ENCODE peak calls at places on chromosomes 5 and 9, in seven cellular contexts. One of them, this sample, is unnamed.

GRCh38 chr9:125889122-125889523 is 141.9 kb downstream of the PBX3 start:
- DNase-seq in osteocyte: no peak
- DNase-seq in WERI-Rb-1: peak
- DNase-seq in GM20000: peak
- DNase-seq in neural progenitor cell: peak
- DNase-seq in ovary: peak
- DNase-seq in AG10803: peak
- DNase-seq in this sample: peak

GRCh38 chr9:1057910-1058309 is 7.8 kb downstream of the DMRT2 start:
- DNase-seq in ovary: no peak
- DNase-seq in WERI-Rb-1: no peak
- DNase-seq in osteocyte: no peak
- DNase-seq in neural progenitor cell: no peak
- DNase-seq in AG10803: peak
- DNase-seq in GM20000: no peak
- DNase-seq in this sample: no peak

GRCh38 chr5:179224741-179225140 is 120.5 kb downstream of the ADAMTS2 start:
- DNase-seq in osteocyte: peak
- DNase-seq in AG10803: no peak
- DNase-seq in WERI-Rb-1: no peak
- DNase-seq in ovary: no peak
- DNase-seq in GM20000: no peak
- DNase-seq in neural progenitor cell: no peak
- DNase-seq in this sample: no peak

GRCh38 chr5:37133939-37134338 is 115.2 kb downstream of the CPLANE1 start:
- DNase-seq in neural progenitor cell: no peak
- DNase-seq in GM20000: no peak
- DNase-seq in AG10803: peak
- DNase-seq in ovary: no peak
- DNase-seq in WERI-Rb-1: no peak
- DNase-seq in osteocyte: no peak
- DNase-seq in this sample: no peak

GRCh38 chr9:137534256-137535119 is 15.7 kb downstream of the PNPLA7 start:
- DNase-seq in osteocyte: no peak
- DNase-seq in ovary: no peak
- DNase-seq in neural progenitor cell: peak
- DNase-seq in WERI-Rb-1: peak
- DNase-seq in AG10803: peak
- DNase-seq in GM20000: peak
- DNase-seq in this sample: peak

GRCh38 chr9:801399-802071 is 40.0 kb upstream of the DMRT1 start:
- DNase-seq in neural progenitor cell: no peak
- DNase-seq in WERI-Rb-1: no peak
- DNase-seq in osteocyte: no peak
- DNase-seq in ovary: no peak
- DNase-seq in AG10803: peak
- DNase-seq in GM20000: no peak
- DNase-seq in this sample: no peak

GRCh38 chr5:171628344-171628743 is 157.3 kb upstream of the SMIM23 start:
- DNase-seq in WERI-Rb-1: no peak
- DNase-seq in osteocyte: peak
- DNase-seq in AG10803: peak
- DNase-seq in ovary: no peak
- DNase-seq in GM20000: no peak
- DNase-seq in neural progenitor cell: no peak
- DNase-seq in this sample: no peak

GRCh38 chr9:121059998-121060636 is 10.0 kb upstream of the C5 start:
- DNase-seq in ovary: no peak
- DNase-seq in neural progenitor cell: peak
- DNase-seq in osteocyte: no peak
- DNase-seq in GM20000: peak
- DNase-seq in WERI-Rb-1: peak
- DNase-seq in AG10803: peak
- DNase-seq in this sample: peak

GRCh38 chr5:74673011-74673790 is 11.8 kb upstream of the HEXB start:
- DNase-seq in osteocyte: no peak
- DNase-seq in neural progenitor cell: peak
- DNase-seq in WERI-Rb-1: peak
- DNase-seq in AG10803: peak
- DNase-seq in ovary: no peak
- DNase-seq in GM20000: no peak
- DNase-seq in this sample: no peak

GRCh38 chr5:62578540-62578939 is at the start of gene LRRC70:
- DNase-seq in AG10803: peak
- DNase-seq in osteocyte: no peak
- DNase-seq in WERI-Rb-1: no peak
- DNase-seq in neural progenitor cell: peak
- DNase-seq in ovary: no peak
- DNase-seq in GM20000: peak
- DNase-seq in this sample: no peak

GRCh38 chr5:29079771-29080170 is 2041.4 kb upstream of the CDH9 start:
- DNase-seq in GM20000: no peak
- DNase-seq in AG10803: no peak
- DNase-seq in ovary: no peak
- DNase-seq in osteocyte: no peak
- DNase-seq in WERI-Rb-1: peak
- DNase-seq in neural progenitor cell: peak
- DNase-seq in this sample: no peak
- TF ChIP-seq CTCF in GM20000: no peak
- TF ChIP-seq CTCF in AG10803: no peak
- TF ChIP-seq CTCF in ovary: no peak
- TF ChIP-seq CTCF in osteocyte: no peak
- TF ChIP-seq CTCF in WERI-Rb-1: peak
- TF ChIP-seq CTCF in neural progenitor cell: peak
- TF ChIP-seq CTCF in this sample: no peak

DNA sequence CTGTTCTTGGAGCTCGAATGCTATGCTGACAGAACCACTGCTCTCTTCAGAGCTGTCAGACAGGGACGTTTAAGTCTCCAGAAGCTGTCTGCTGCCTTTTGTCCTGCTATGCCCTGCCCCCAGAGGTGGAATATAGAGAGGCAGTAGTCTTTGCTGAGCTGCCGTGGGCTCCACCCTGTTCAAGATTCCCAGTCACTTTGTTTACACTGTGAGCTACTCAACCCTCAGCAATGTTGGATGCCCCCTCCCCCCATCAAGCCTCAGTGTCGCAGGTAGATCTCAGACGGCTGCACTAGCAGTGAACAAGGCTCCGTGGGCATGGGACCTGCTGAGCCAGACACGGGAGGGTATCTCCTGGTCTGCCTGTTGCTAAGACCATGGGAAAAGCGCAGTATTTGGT is 344.2 kb downstream of the TMEM161B start:
- DNase-seq in osteocyte: no peak
- DNase-seq in ovary: no peak
- DNase-seq in neural progenitor cell: no peak
- DNase-seq in GM20000: no peak
- DNase-seq in AG10803: no peak
- DNase-seq in WERI-Rb-1: no peak
- DNase-seq in this sample: no peak
- TF ChIP-seq CTCF in osteocyte: no peak
- TF ChIP-seq CTCF in ovary: no peak
- TF ChIP-seq CTCF in neural progenitor cell: no peak
- TF ChIP-seq CTCF in GM20000: no peak
- TF ChIP-seq CTCF in AG10803: no peak
- TF ChIP-seq CTCF in WERI-Rb-1: no peak
- TF ChIP-seq CTCF in this sample: no peak

DNA sequence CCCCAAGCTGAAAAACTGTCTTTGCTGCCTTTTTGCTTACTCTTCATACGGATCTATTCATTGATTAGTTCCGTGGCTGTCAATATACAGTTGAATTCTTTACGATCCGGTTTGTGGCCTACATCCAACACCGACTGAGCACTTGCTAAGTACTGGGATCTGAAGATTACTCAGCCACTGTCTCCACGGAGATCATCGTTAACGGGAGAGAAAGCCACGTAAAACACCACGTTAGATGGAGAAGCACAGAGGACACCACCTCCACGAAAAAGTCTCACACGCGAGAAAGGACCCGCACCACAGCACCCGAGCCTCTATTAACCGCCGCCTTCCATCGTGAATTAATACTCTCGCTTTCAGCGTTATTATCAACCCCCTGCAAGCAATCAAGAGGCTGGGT is 693 bp downstream of the ELP1 start:
- DNase-seq in osteocyte: no peak
- DNase-seq in neural progenitor cell: peak
- DNase-seq in AG10803: peak
- DNase-seq in ovary: no peak
- DNase-seq in GM20000: no peak
- DNase-seq in WERI-Rb-1: peak
- DNase-seq in this sample: no peak
- TF ChIP-seq CTCF in osteocyte: no peak
- TF ChIP-seq CTCF in neural progenitor cell: no peak
- TF ChIP-seq CTCF in AG10803: no peak
- TF ChIP-seq CTCF in ovary: no peak
- TF ChIP-seq CTCF in GM20000: no peak
- TF ChIP-seq CTCF in WERI-Rb-1: no peak
- TF ChIP-seq CTCF in this sample: no peak

GRCh38 chr5:92907914-92908606 is 673.0 kb downstream of the NR2F1-AS1 start:
- DNase-seq in GM20000: peak
- DNase-seq in osteocyte: no peak
- DNase-seq in neural progenitor cell: no peak
- DNase-seq in WERI-Rb-1: no peak
- DNase-seq in AG10803: peak
- DNase-seq in ovary: no peak
- DNase-seq in this sample: no peak

GRCh38 chr5:92908952-92909351 is 672.1 kb downstream of the NR2F1-AS1 start:
- DNase-seq in GM20000: no peak
- DNase-seq in WERI-Rb-1: no peak
- DNase-seq in neural progenitor cell: no peak
- DNase-seq in ovary: no peak
- DNase-seq in AG10803: no peak
- DNase-seq in osteocyte: no peak
- DNase-seq in this sample: no peak

GRCh38 chr5:92911293-92911692 is 669.7 kb downstream of the NR2F1-AS1 start:
- DNase-seq in WERI-Rb-1: no peak
- DNase-seq in ovary: no peak
- DNase-seq in neural progenitor cell: no peak
- DNase-seq in GM20000: no peak
- DNase-seq in AG10803: no peak
- DNase-seq in osteocyte: no peak
- DNase-seq in this sample: no peak

GRCh38 chr5:92911851-92912250 is 669.2 kb downstream of the NR2F1-AS1 start:
- DNase-seq in WERI-Rb-1: no peak
- DNase-seq in neural progenitor cell: no peak
- DNase-seq in osteocyte: no peak
- DNase-seq in AG10803: no peak
- DNase-seq in ovary: no peak
- DNase-seq in GM20000: no peak
- DNase-seq in this sample: no peak

GRCh38 chr5:92909545-92909962 is 671.5 kb downstream of the NR2F1-AS1 start:
- DNase-seq in neural progenitor cell: peak
- DNase-seq in WERI-Rb-1: peak
- DNase-seq in ovary: no peak
- DNase-seq in osteocyte: no peak
- DNase-seq in AG10803: no peak
- DNase-seq in GM20000: no peak
- DNase-seq in this sample: peak
- TF ChIP-seq CTCF in neural progenitor cell: peak
- TF ChIP-seq CTCF in WERI-Rb-1: peak
- TF ChIP-seq CTCF in ovary: no peak
- TF ChIP-seq CTCF in osteocyte: peak
- TF ChIP-seq CTCF in AG10803: peak
- TF ChIP-seq CTCF in GM20000: peak
- TF ChIP-seq CTCF in this sample: no peak

GRCh38 chr5:149951138-149951749 is 6.7 kb upstream of the PDE6A start:
- DNase-seq in WERI-Rb-1: no peak
- DNase-seq in AG10803: no peak
- DNase-seq in ovary: no peak
- DNase-seq in GM20000: no peak
- DNase-seq in neural progenitor cell: no peak
- DNase-seq in osteocyte: no peak
- DNase-seq in this sample: no peak
- TF ChIP-seq CTCF in WERI-Rb-1: no peak
- TF ChIP-seq CTCF in AG10803: peak
- TF ChIP-seq CTCF in ovary: no peak
- TF ChIP-seq CTCF in GM20000: no peak
- TF ChIP-seq CTCF in neural progenitor cell: peak
- TF ChIP-seq CTCF in osteocyte: no peak
- TF ChIP-seq CTCF in this sample: no peak

GRCh38 chr5:177507165-177507564 is 2.5 kb downstream of the DOK3 start:
- DNase-seq in osteocyte: no peak
- DNase-seq in neural progenitor cell: no peak
- DNase-seq in WERI-Rb-1: no peak
- DNase-seq in ovary: no peak
- DNase-seq in AG10803: no peak
- DNase-seq in GM20000: no peak
- DNase-seq in this sample: no peak
- TF ChIP-seq CTCF in osteocyte: peak
- TF ChIP-seq CTCF in neural progenitor cell: no peak
- TF ChIP-seq CTCF in WERI-Rb-1: peak
- TF ChIP-seq CTCF in ovary: no peak
- TF ChIP-seq CTCF in AG10803: peak
- TF ChIP-seq CTCF in GM20000: no peak
- TF ChIP-seq CTCF in this sample: no peak